ENCODE peak calls at places on chromosome 21, in six cellular contexts. E is CD4-positive, alpha-beta T cell; P is IMR-90; A is colonic mucosa; Y is tibial artery; I is esophagus squamous epithelium. J is an unnamed sample.

GRCh38 chr21:37866027-37866426 is 50.2 kb downstream of the KCNJ6 start:
- DNase-seq in E (no peak), P (no peak), A (no peak), Y (no peak), I (no peak), J (peak; percentile 55)

GRCh38 chr21:34771512-34772028 is 102.8 kb downstream of the CLIC6 start:
- DNase-seq in E (no peak), P (peak; percentile 81), A (no peak), Y (no peak), I (no peak), J (peak; percentile 76)

GRCh38 chr21:33268736-33269441 is 2.7 kb downstream of the IL10RB start:
- DNase-seq in E (peak; percentile 23), P (no peak), A (peak; percentile 97), Y (no peak), I (no peak), J (no peak)

GRCh38 chr21:45281411-45282282 is 6.0 kb downstream of the POFUT2 start:
- DNase-seq in E (no peak), P (no peak), A (no peak), Y (peak; percentile 65), I (no peak), J (no peak)

GRCh38 chr21:44898011-44898493 is 22.6 kb downstream of the ITGB2 start:
- DNase-seq in E (no peak), P (no peak), A (no peak), Y (no peak), I (no peak), J (no peak)

GRCh38 chr21:33380483-33380998 is 22.7 kb upstream of the IFNGR2 start:
- DNase-seq in E (peak; percentile 76), P (peak; percentile 96), A (peak; percentile 89), Y (peak; percentile 97), I (peak; percentile 86), J (peak; percentile 99)

GRCh38 chr21:16426936-16427335 is 697.2 kb downstream of the USP25 start:
- DNase-seq in E (no peak), P (no peak), A (no peak), Y (no peak), I (no peak), J (no peak)

GRCh38 chr21:46410516-46410915 is 48.2 kb upstream of the DIP2A start:
- DNase-seq in E (no peak), P (no peak), A (no peak), Y (no peak), I (no peak), J (no peak)

GRCh38 chr21:45556645-45557601 is 14.7 kb upstream of the SLC19A1 start:
- DNase-seq in E (no peak), P (no peak), A (no peak), Y (peak; percentile 72), I (no peak), J (peak; percentile 44)

GRCh38 chr21:35024071-35024420 is 25.1 kb downstream of the RUNX1 start:
- DNase-seq in E (no peak), P (no peak), A (no peak), Y (no peak), I (no peak), J (no peak)

GRCh38 chr21:37658994-37659458 is 257.2 kb downstream of the KCNJ6 start:
- DNase-seq in E (no peak), P (peak; percentile 72), A (no peak), Y (no peak), I (no peak), J (peak; percentile 92)

GRCh38 chr21:45294509-45295291 is 7.0 kb upstream of the POFUT2 start:
- DNase-seq in E (no peak), P (peak; percentile 100), A (peak; percentile 61), Y (peak; percentile 98), I (no peak), J (peak; percentile 90)

GRCh38 chr21:45448810-45449657 is 44.1 kb downstream of the COL18A1 start:
- DNase-seq in E (no peak), P (no peak), A (no peak), Y (no peak), I (no peak), J (no peak)

GRCh38 chr21:35274090-35274489 is 225.0 kb upstream of the RUNX1 start:
- DNase-seq in E (no peak), P (no peak), A (no peak), Y (no peak), I (no peak), J (no peak)

GRCh38 chr21:46052703-46053651 is 44.9 kb upstream of the COL6A2 start:
- DNase-seq in E (no peak), P (peak; percentile 95), A (no peak), Y (no peak), I (no peak), J (peak; percentile 98)

GRCh38 chr21:33901421-33902288 is 13.9 kb downstream of the ATP5PO start:
- DNase-seq in E (no peak), P (peak; percentile 67), A (no peak), Y (peak; percentile 72), I (no peak), J (peak; percentile 78)

GRCh38 chr21:35995522-35996088 is 64.7 kb downstream of the SETD4 start:
- DNase-seq in E (no peak), P (no peak), A (no peak), Y (no peak), I (no peak), J (no peak)

GRCh38 chr21:36149788-36150187 is 6.8 kb upstream of the DOP1B start:
- DNase-seq in E (no peak), P (no peak), A (no peak), Y (no peak), I (no peak), J (no peak)

GRCh38 chr21:41965045-41965444 is 11.2 kb upstream of the C2CD2 start:
- DNase-seq in E (no peak), P (no peak), A (no peak), Y (no peak), I (no peak), J (no peak)
- H3K27ac ChIP-seq in E (no peak overlapping the region), P (no peak overlapping the region), A (no peak overlapping the region), Y (no peak overlapping the region), I (no peak overlapping the region), J (no peak overlapping the region)

GRCh38 chr21:15289246-15289645 is 224.4 kb upstream of the NRIP1 start:
- DNase-seq in E (no peak), P (no peak), A (no peak), Y (no peak), I (no peak), J (no peak)

GRCh38 chr21:15291621-15292266 is 226.9 kb upstream of the NRIP1 start:
- DNase-seq in E (no peak), P (no peak), A (peak; percentile 43), Y (no peak), I (no peak), J (no peak)

GRCh38 chr21:15289896-15290841 is 225.4 kb upstream of the NRIP1 start:
- DNase-seq in E (no peak), P (no peak), A (peak; percentile 84), Y (no peak), I (no peak), J (peak; percentile 8)

GRCh38 chr21:15295875-15296274 is 231.1 kb upstream of the NRIP1 start:
- DNase-seq in E (no peak), P (no peak), A (no peak), Y (no peak), I (no peak), J (no peak)

GRCh38 chr21:15293251-15293650 is 228.5 kb upstream of the NRIP1 start:
- DNase-seq in E (no peak), P (peak; percentile 82), A (no peak), Y (no peak), I (no peak), J (peak; percentile 87)
- H3K27ac ChIP-seq in E (no peak overlapping the region), P (no peak overlapping the region), A (no peak overlapping the region), Y (no peak overlapping the region), I (no peak overlapping the region), J (peak overlapping the region; percentile 28)

GRCh38 chr21:43306911-43307676 is 119.8 kb downstream of the SIK1 start:
- DNase-seq in E (no peak), P (peak; percentile 28), A (no peak), Y (peak; percentile 54), I (no peak), J (peak; percentile 61)
- H3K27ac ChIP-seq in E (no peak overlapping the region), P (no peak overlapping the region), A (no peak overlapping the region), Y (no peak overlapping the region), I (peak overlapping the region; percentile 64), J (no peak overlapping the region)

DNA sequence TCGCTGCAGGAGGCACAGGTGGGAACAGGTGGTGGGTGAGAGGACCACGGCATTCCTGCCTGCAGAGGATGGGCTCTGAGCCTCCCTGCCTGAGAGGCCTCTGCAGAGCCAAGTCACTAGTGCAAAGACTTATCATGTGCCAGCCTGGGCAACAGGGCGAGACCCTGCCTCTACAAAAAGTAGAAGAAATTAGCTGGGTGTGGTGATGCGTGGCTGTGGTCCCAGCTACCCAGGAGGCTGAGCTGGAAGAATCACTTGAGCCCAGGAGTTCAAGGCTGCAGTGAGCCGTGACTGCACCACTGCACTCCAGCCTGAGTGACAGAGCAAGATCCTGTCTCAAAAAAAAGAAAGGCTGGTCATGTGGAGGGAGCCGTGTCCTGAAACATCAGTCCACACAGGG is 46.4 kb downstream of the PKNOX1 start:
- DNase-seq in E (no peak), P (no peak), A (no peak), Y (no peak), I (no peak), J (no peak)
- H3K27ac ChIP-seq in E (no peak overlapping the region), P (no peak overlapping the region), A (no peak overlapping the region), Y (no peak overlapping the region), I (no peak overlapping the region), J (no peak overlapping the region)

DNA sequence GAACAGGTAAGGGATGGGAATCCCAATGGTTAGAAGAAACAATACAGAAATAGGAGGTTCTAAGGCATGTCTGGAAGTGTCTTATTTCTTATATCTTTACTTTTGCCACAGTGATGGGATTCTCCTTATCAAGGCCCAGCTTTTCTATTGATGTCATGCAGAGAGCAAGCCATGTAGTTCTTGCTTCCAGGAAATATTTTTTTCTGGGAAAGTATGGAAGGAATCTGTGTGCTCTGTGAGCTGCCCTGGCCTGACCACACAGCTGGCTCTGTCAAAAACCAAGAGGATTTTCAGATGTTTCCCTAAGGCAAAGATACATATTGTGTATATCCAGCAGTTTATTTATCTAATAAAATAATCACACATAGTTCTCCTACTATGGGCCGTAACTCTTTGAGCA is 573.6 kb downstream of the LTN1 start:
- DNase-seq in E (no peak), P (peak; percentile 90), A (no peak), Y (no peak), I (no peak), J (peak; percentile 19)
- H3K27ac ChIP-seq in E (no peak overlapping the region), P (peak overlapping the region; percentile 94), A (no peak overlapping the region), Y (no peak overlapping the region), I (peak overlapping the region; percentile 1), J (no peak overlapping the region)

GRCh38 chr21:26814374-26814773 is 30.8 kb downstream of the ADAMTS1 start:
- DNase-seq in E (no peak), P (peak; percentile 61), A (no peak), Y (no peak), I (no peak), J (no peak)
- H3K27ac ChIP-seq in E (no peak overlapping the region), P (no peak overlapping the region), A (no peak overlapping the region), Y (no peak overlapping the region), I (no peak overlapping the region), J (no peak overlapping the region)

GRCh38 chr21:17538576-17538975 is 25.7 kb downstream of the CXADR start:
- DNase-seq in E (no peak), P (no peak), A (no peak), Y (no peak), I (no peak), J (no peak)

GRCh38 chr21:17539323-17539722 is 26.5 kb downstream of the CXADR start:
- DNase-seq in E (no peak), P (no peak), A (no peak), Y (no peak), I (no peak), J (no peak)

GRCh38 chr21:17539743-17540341 is 27.0 kb downstream of the CXADR start:
- DNase-seq in E (no peak), P (no peak), A (no peak), Y (no peak), I (no peak), J (no peak)

GRCh38 chr21:17542371-17542992 is 29.6 kb downstream of the CXADR start:
- DNase-seq in E (no peak), P (no peak), A (no peak), Y (no peak), I (no peak), J (no peak)

GRCh38 chr21:17540530-17540929 is 27.7 kb downstream of the CXADR start:
- DNase-seq in E (no peak), P (no peak), A (no peak), Y (no peak), I (no peak), J (no peak)
- H3K27ac ChIP-seq in E (no peak overlapping the region), P (no peak overlapping the region), A (no peak overlapping the region), Y (no peak overlapping the region), I (no peak overlapping the region), J (no peak overlapping the region)

J was measured in GM23248.